ENCODE peak calls at places on chromosomes 12 and 14, in six cellular contexts. One of them, this sample, is unnamed.
A peak's percentile ranks its signal among the peaks of the same experiment; 100 is the strongest.

GRCh38 chr12:10690906-10691305 is 17.1 kb upstream of the STYK1 start:
- DNase-seq in HFFc6: no peak
- DNase-seq in fibroblast of lung: no peak
- DNase-seq in brain microvascular endothelial cell: no peak
- DNase-seq in upper lobe of right lung: no peak
- DNase-seq in tibial nerve: no peak
- DNase-seq in this sample: no peak

GRCh38 chr14:59187802-59188460 is 536 bp upstream of the DAAM1 start:
- DNase-seq in HFFc6: peak; percentile 11
- DNase-seq in upper lobe of right lung: no peak
- DNase-seq in fibroblast of lung: no peak
- DNase-seq in tibial nerve: peak; percentile 24
- DNase-seq in brain microvascular endothelial cell: no peak
- DNase-seq in this sample: no peak

GRCh38 chr12:107394693-107395092 is 290.9 kb upstream of the PWP1 start:
- DNase-seq in fibroblast of lung: no peak
- DNase-seq in brain microvascular endothelial cell: no peak
- DNase-seq in tibial nerve: no peak
- DNase-seq in upper lobe of right lung: no peak
- DNase-seq in HFFc6: no peak
- DNase-seq in this sample: no peak

GRCh38 chr14:21019377-21019776 is 5.5 kb downstream of the NDRG2 start:
- DNase-seq in HFFc6: no peak
- DNase-seq in upper lobe of right lung: no peak
- DNase-seq in tibial nerve: no peak
- DNase-seq in fibroblast of lung: no peak
- DNase-seq in brain microvascular endothelial cell: no peak
- DNase-seq in this sample: no peak

GRCh38 chr12:57384512-57384911 is 46.3 kb downstream of the R3HDM2 start:
- DNase-seq in upper lobe of right lung: no peak
- DNase-seq in tibial nerve: no peak
- DNase-seq in brain microvascular endothelial cell: no peak
- DNase-seq in HFFc6: no peak
- DNase-seq in fibroblast of lung: no peak
- DNase-seq in this sample: no peak

GRCh38 chr12:105773501-105773900 is 365.3 kb downstream of the NUAK1 start:
- DNase-seq in tibial nerve: no peak
- DNase-seq in brain microvascular endothelial cell: no peak
- DNase-seq in fibroblast of lung: no peak
- DNase-seq in upper lobe of right lung: no peak
- DNase-seq in HFFc6: no peak
- DNase-seq in this sample: no peak

GRCh38 chr12:122067966-122068365 is 10.6 kb upstream of the MLXIP start:
- DNase-seq in upper lobe of right lung: no peak
- DNase-seq in brain microvascular endothelial cell: no peak
- DNase-seq in fibroblast of lung: peak; percentile 93
- DNase-seq in tibial nerve: peak; percentile 51
- DNase-seq in HFFc6: no peak
- DNase-seq in this sample: no peak

GRCh38 chr12:127247937-127248336 is 1019.0 kb upstream of the TMEM132C start:
- DNase-seq in tibial nerve: no peak
- DNase-seq in brain microvascular endothelial cell: no peak
- DNase-seq in HFFc6: no peak
- DNase-seq in fibroblast of lung: no peak
- DNase-seq in upper lobe of right lung: no peak
- DNase-seq in this sample: no peak

GRCh38 chr12:123384994-123385376 is 1.1 kb downstream of the KMT5A start:
- DNase-seq in tibial nerve: no peak
- DNase-seq in upper lobe of right lung: no peak
- DNase-seq in fibroblast of lung: peak; percentile 64
- DNase-seq in brain microvascular endothelial cell: peak; percentile 27
- DNase-seq in HFFc6: peak; percentile 57
- DNase-seq in this sample: no peak

GRCh38 chr14:97218713-97219355 is 421.7 kb downstream of the VRK1 start:
- DNase-seq in tibial nerve: no peak
- DNase-seq in brain microvascular endothelial cell: no peak
- DNase-seq in HFFc6: no peak
- DNase-seq in upper lobe of right lung: no peak
- DNase-seq in fibroblast of lung: no peak
- DNase-seq in this sample: no peak

DNA sequence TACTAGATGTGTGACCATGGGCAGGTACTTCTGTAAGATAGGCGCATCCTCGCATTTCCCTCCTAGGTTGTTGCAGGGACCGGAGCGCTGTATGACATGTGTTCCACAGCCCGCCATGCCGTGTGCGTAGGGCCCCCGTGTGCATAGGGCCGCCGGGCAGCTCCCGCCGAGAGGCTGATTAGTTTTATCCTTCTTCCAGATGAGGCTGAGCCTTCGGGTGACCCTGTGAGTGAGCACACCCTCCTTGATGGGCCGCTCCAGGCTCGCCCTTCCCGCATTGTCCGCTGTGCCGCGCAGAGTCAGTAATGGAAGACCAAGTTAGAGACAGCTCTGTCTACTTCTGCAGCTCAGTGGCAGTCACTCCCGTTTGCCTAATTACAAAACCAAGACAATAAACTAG is 72.9 kb upstream of the DYNC1H1 start:
- DNase-seq in HFFc6: no peak
- DNase-seq in brain microvascular endothelial cell: no peak
- DNase-seq in tibial nerve: no peak
- DNase-seq in fibroblast of lung: no peak
- DNase-seq in upper lobe of right lung: peak; percentile 39
- DNase-seq in this sample: no peak
- TF ChIP-seq CTCF in HFFc6: no peak
- TF ChIP-seq CTCF in brain microvascular endothelial cell: no peak
- TF ChIP-seq CTCF in tibial nerve: no peak
- TF ChIP-seq CTCF in fibroblast of lung: no peak
- TF ChIP-seq CTCF in upper lobe of right lung: no peak
- TF ChIP-seq CTCF in this sample: no peak

GRCh38 chr12:2641209-2641608 is 153.6 kb upstream of the FKBP4 start:
- DNase-seq in brain microvascular endothelial cell: peak; percentile 30
- DNase-seq in HFFc6: peak; percentile 35
- DNase-seq in fibroblast of lung: peak; percentile 19
- DNase-seq in tibial nerve: peak; percentile 17
- DNase-seq in upper lobe of right lung: peak; percentile 36
- DNase-seq in this sample: no peak
- TF ChIP-seq CTCF in brain microvascular endothelial cell: peak; percentile 68
- TF ChIP-seq CTCF in HFFc6: peak; percentile 73
- TF ChIP-seq CTCF in fibroblast of lung: peak; percentile 19
- TF ChIP-seq CTCF in tibial nerve: no peak
- TF ChIP-seq CTCF in upper lobe of right lung: no peak
- TF ChIP-seq CTCF in this sample: peak; percentile 9

DNA sequence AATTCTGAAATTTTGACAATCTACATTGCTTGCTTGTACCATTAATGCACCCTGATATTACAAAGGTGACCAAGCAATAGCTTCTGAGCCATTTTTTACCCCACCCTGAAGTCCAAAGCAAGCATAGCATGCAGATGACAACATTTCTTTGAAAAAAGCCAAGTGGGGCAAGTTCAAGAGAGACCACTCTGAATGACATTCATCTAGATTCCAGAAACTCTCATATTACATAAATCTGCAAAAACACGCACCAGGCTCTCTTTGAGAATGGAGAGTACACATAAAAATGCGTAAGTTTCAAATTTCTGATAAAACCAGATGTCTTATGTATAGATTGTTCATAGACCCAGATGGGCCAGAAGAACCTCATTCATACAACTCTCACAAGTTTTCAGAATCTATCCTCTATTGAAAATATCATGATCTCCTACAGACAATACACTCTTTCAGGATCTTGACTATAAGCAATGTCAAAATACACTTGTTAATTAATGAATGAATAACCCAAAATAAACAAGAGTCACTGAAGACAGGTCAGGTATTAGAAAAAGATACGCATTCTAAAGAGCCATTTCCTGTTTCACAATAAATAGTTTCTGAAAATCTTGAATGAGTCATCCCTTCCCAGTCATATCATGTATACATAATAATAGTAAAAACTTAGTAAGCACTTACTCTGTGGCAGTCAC is 72.2 kb downstream of the PPP2R5E start:
- DNase-seq in upper lobe of right lung: no peak
- DNase-seq in brain microvascular endothelial cell: no peak
- DNase-seq in fibroblast of lung: peak; percentile 85
- DNase-seq in tibial nerve: no peak
- DNase-seq in HFFc6: peak; percentile 70
- DNase-seq in this sample: no peak
- TF ChIP-seq CTCF in upper lobe of right lung: no peak
- TF ChIP-seq CTCF in brain microvascular endothelial cell: no peak
- TF ChIP-seq CTCF in fibroblast of lung: no peak
- TF ChIP-seq CTCF in tibial nerve: no peak
- TF ChIP-seq CTCF in HFFc6: no peak
- TF ChIP-seq CTCF in this sample: no peak

GRCh38 chr14:70257526-70257925 is 68.8 kb upstream of the SLC8A3 start:
- DNase-seq in brain microvascular endothelial cell: no peak
- DNase-seq in HFFc6: no peak
- DNase-seq in upper lobe of right lung: no peak
- DNase-seq in fibroblast of lung: no peak
- DNase-seq in tibial nerve: no peak
- DNase-seq in this sample: no peak
- TF ChIP-seq CTCF in brain microvascular endothelial cell: peak; percentile 24
- TF ChIP-seq CTCF in HFFc6: peak; percentile 43
- TF ChIP-seq CTCF in upper lobe of right lung: peak; percentile 14
- TF ChIP-seq CTCF in fibroblast of lung: no peak
- TF ChIP-seq CTCF in tibial nerve: no peak
- TF ChIP-seq CTCF in this sample: peak; percentile 27

GRCh38 chr12:807041-807717 is 54.8 kb downstream of the WNK1 start:
- DNase-seq in tibial nerve: no peak
- DNase-seq in fibroblast of lung: no peak
- DNase-seq in brain microvascular endothelial cell: no peak
- DNase-seq in HFFc6: no peak
- DNase-seq in upper lobe of right lung: no peak
- DNase-seq in this sample: no peak
- TF ChIP-seq CTCF in tibial nerve: no peak
- TF ChIP-seq CTCF in fibroblast of lung: no peak
- TF ChIP-seq CTCF in brain microvascular endothelial cell: no peak
- TF ChIP-seq CTCF in HFFc6: no peak
- TF ChIP-seq CTCF in upper lobe of right lung: no peak
- TF ChIP-seq CTCF in this sample: no peak

GRCh38 chr14:94129111-94129757 is at the start of gene IFI27L2:
- DNase-seq in fibroblast of lung: peak; percentile 74
- DNase-seq in HFFc6: peak; percentile 78
- DNase-seq in tibial nerve: peak; percentile 67
- DNase-seq in brain microvascular endothelial cell: peak; percentile 78
- DNase-seq in upper lobe of right lung: peak; percentile 83
- DNase-seq in this sample: peak; percentile 75
- TF ChIP-seq CTCF in fibroblast of lung: peak; percentile 22
- TF ChIP-seq CTCF in HFFc6: peak; percentile 70
- TF ChIP-seq CTCF in tibial nerve: peak; percentile 47
- TF ChIP-seq CTCF in brain microvascular endothelial cell: peak; percentile 39
- TF ChIP-seq CTCF in upper lobe of right lung: peak; percentile 54
- TF ChIP-seq CTCF in this sample: no peak

GRCh38 chr12:124762791-124763593 is 100.7 kb downstream of the SCARB1 start:
- DNase-seq in fibroblast of lung: no peak
- DNase-seq in upper lobe of right lung: no peak
- DNase-seq in brain microvascular endothelial cell: no peak
- DNase-seq in HFFc6: no peak
- DNase-seq in tibial nerve: peak; percentile 59
- DNase-seq in this sample: no peak
- TF ChIP-seq CTCF in fibroblast of lung: no peak
- TF ChIP-seq CTCF in upper lobe of right lung: no peak
- TF ChIP-seq CTCF in brain microvascular endothelial cell: no peak
- TF ChIP-seq CTCF in HFFc6: no peak
- TF ChIP-seq CTCF in tibial nerve: no peak
- TF ChIP-seq CTCF in this sample: no peak

GRCh38 chr12:6861391-6861790 is 5.9 kb upstream of the TPI1 start:
- DNase-seq in upper lobe of right lung: no peak
- DNase-seq in fibroblast of lung: no peak
- DNase-seq in HFFc6: no peak
- DNase-seq in brain microvascular endothelial cell: no peak
- DNase-seq in tibial nerve: no peak
- DNase-seq in this sample: no peak

GRCh38 chr12:6863033-6863432 is 4.3 kb upstream of the TPI1 start:
- DNase-seq in HFFc6: no peak
- DNase-seq in brain microvascular endothelial cell: no peak
- DNase-seq in upper lobe of right lung: no peak
- DNase-seq in tibial nerve: no peak
- DNase-seq in fibroblast of lung: no peak
- DNase-seq in this sample: no peak

GRCh38 chr12:6860116-6860515 is 7.2 kb upstream of the TPI1 start:
- DNase-seq in fibroblast of lung: no peak
- DNase-seq in upper lobe of right lung: no peak
- DNase-seq in HFFc6: no peak
- DNase-seq in brain microvascular endothelial cell: no peak
- DNase-seq in tibial nerve: no peak
- DNase-seq in this sample: no peak

GRCh38 chr12:6858796-6859195 is 6.8 kb downstream of the USP5 start:
- DNase-seq in fibroblast of lung: no peak
- DNase-seq in upper lobe of right lung: no peak
- DNase-seq in brain microvascular endothelial cell: no peak
- DNase-seq in HFFc6: no peak
- DNase-seq in tibial nerve: no peak
- DNase-seq in this sample: no peak

GRCh38 chr12:6860942-6861341 is 6.4 kb upstream of the TPI1 start:
- DNase-seq in brain microvascular endothelial cell: no peak
- DNase-seq in tibial nerve: no peak
- DNase-seq in HFFc6: no peak
- DNase-seq in upper lobe of right lung: no peak
- DNase-seq in fibroblast of lung: no peak
- DNase-seq in this sample: no peak
- TF ChIP-seq CTCF in brain microvascular endothelial cell: no peak
- TF ChIP-seq CTCF in tibial nerve: no peak
- TF ChIP-seq CTCF in HFFc6: no peak
- TF ChIP-seq CTCF in upper lobe of right lung: no peak
- TF ChIP-seq CTCF in fibroblast of lung: no peak
- TF ChIP-seq CTCF in this sample: no peak

GRCh38 chr12:113005759-113006158 is 27.4 kb downstream of the OAS2 start:
- DNase-seq in tibial nerve: no peak
- DNase-seq in fibroblast of lung: no peak
- DNase-seq in HFFc6: no peak
- DNase-seq in brain microvascular endothelial cell: no peak
- DNase-seq in upper lobe of right lung: no peak
- DNase-seq in this sample: no peak
- TF ChIP-seq CTCF in tibial nerve: no peak
- TF ChIP-seq CTCF in fibroblast of lung: no peak
- TF ChIP-seq CTCF in HFFc6: peak; percentile 73
- TF ChIP-seq CTCF in brain microvascular endothelial cell: peak; percentile 53
- TF ChIP-seq CTCF in upper lobe of right lung: no peak
- TF ChIP-seq CTCF in this sample: peak; percentile 29

This sample was measured in D721Med.